ENCODE peak calls at places on chromosomes 2 and 18, in seven cellular contexts. E is heart left ventricle; N is stimulated activated CD8-positive, alpha-beta memory T cell treated with anti-CD3 and anti-CD28 coated beads, Interleukin-12 subunit alpha, Interleukin-12 subunit beta, amount 100 ng/mL, for 1 hour; A is NCI-H510A; I is activated naive CD4-positive, alpha-beta T cell; K is HFF-Myc; O is activated T-helper 9 cell treated with anti-CD3 and anti-CD28 coated beads, Interleukin-2, amount 50 U/mL, for 16 hours. J is an unnamed sample.

GRCh38 chr2:194602750-194603149 is 1054.3 kb upstream of the SLC39A10 start:
- DNase-seq in E (no peak), N (no peak), A (no peak), I (no peak), K (no peak), O (no peak), J (no peak)

GRCh38 chr2:135997380-135997779 is 12.0 kb upstream of the DARS1 start:
- DNase-seq in E (no peak), N (no peak), A (peak), I (no peak), K (no peak), O (no peak), J (no peak)

GRCh38 chr2:45992021-45992745 is 305.0 kb upstream of the EPAS1 start:
- DNase-seq in E (no peak), N (no peak), A (no peak), I (no peak), K (no peak), O (no peak), J (no peak)

GRCh38 chr18:59547691-59548182 is 149.5 kb downstream of the CCBE1 start:
- DNase-seq in E (no peak), N (no peak), A (no peak), I (no peak), K (no peak), O (no peak), J (no peak)

GRCh38 chr2:201909348-201909747 is 103.0 kb downstream of the CDK15 start:
- DNase-seq in E (no peak), N (no peak), A (no peak), I (no peak), K (no peak), O (no peak), J (no peak)

GRCh38 chr2:73776869-73777519 is 2.9 kb downstream of the DUSP11 start:
- DNase-seq in E (no peak), N (no peak), A (no peak), I (no peak), K (peak), O (no peak), J (no peak)

GRCh38 chr2:191666241-191666640 is 11.7 kb upstream of the NABP1 start:
- DNase-seq in E (no peak), N (no peak), A (no peak), I (no peak), K (no peak), O (no peak), J (no peak)

GRCh38 chr2:232658217-232658785 is 24.9 kb downstream of the EFHD1 start:
- DNase-seq in E (no peak), N (no peak), A (no peak), I (no peak), K (peak), O (no peak), J (no peak)

GRCh38 chr2:218257390-218257981 is 3.3 kb upstream of the GPBAR1 start:
- DNase-seq in E (no peak), N (peak), A (no peak), I (no peak), K (no peak), O (peak), J (peak)

GRCh38 chr2:111667542-111668273 is 216.3 kb downstream of the ANAPC1 start:
- DNase-seq in E (peak), N (no peak), A (no peak), I (no peak), K (no peak), O (no peak), J (no peak)

GRCh38 chr2:28564346-28564745 is 68.5 kb downstream of the PLB1 start:
- DNase-seq in E (no peak), N (no peak), A (no peak), I (no peak), K (no peak), O (no peak), J (no peak)

GRCh38 chr2:172772637-172773036 is 37.0 kb downstream of the RAPGEF4 start:
- DNase-seq in E (no peak), N (no peak), A (no peak), I (no peak), K (no peak), O (no peak), J (no peak)

GRCh38 chr2:109378682-109379081 is 235.1 kb downstream of the SEPTIN10 start:
- DNase-seq in E (no peak), N (no peak), A (no peak), I (no peak), K (no peak), O (no peak), J (no peak)

J was measured in stimulated activated CD4-positive, alpha-beta T cell treated with anti-CD3 and anti-CD28 coated beads, Interleukin-2, amount 100 ng/mL, for 4 hours.